ENCODE peak calls at places on chromosome 1, in ten cellular contexts. One of them, this sample, is unnamed.

GRCh38 chr1:228944991-228945390 is 209.7 kb downstream of the RHOU start:
- DNase-seq in esophagus squamous epithelium: no peak
- DNase-seq in psoas muscle: no peak
- DNase-seq in IMR-90: peak
- DNase-seq in GM10248: no peak
- DNase-seq in AG09309: no peak
- DNase-seq in hepatocyte: no peak
- DNase-seq in fibroblast of lung: peak
- DNase-seq in progenitor cell of endocrine pancreas: no peak
- DNase-seq in pancreas: no peak
- DNase-seq in this sample: no peak

GRCh38 chr1:61141288-61142044 is 59.1 kb downstream of the NFIA start:
- DNase-seq in GM10248: no peak
- DNase-seq in fibroblast of lung: peak
- DNase-seq in pancreas: no peak
- DNase-seq in hepatocyte: no peak
- DNase-seq in progenitor cell of endocrine pancreas: no peak
- DNase-seq in AG09309: peak
- DNase-seq in esophagus squamous epithelium: no peak
- DNase-seq in IMR-90: peak
- DNase-seq in psoas muscle: no peak
- DNase-seq in this sample: no peak

GRCh38 chr1:12478612-12478985 is 139.4 kb downstream of the DHRS3 start:
- DNase-seq in progenitor cell of endocrine pancreas: no peak
- DNase-seq in esophagus squamous epithelium: no peak
- DNase-seq in psoas muscle: no peak
- DNase-seq in hepatocyte: no peak
- DNase-seq in GM10248: no peak
- DNase-seq in IMR-90: no peak
- DNase-seq in fibroblast of lung: no peak
- DNase-seq in pancreas: no peak
- DNase-seq in AG09309: no peak
- DNase-seq in this sample: peak

GRCh38 chr1:155051777-155052398 is 772 bp downstream of the ADAM15 start:
- DNase-seq in IMR-90: peak
- DNase-seq in GM10248: peak
- DNase-seq in pancreas: peak
- DNase-seq in AG09309: no peak
- DNase-seq in progenitor cell of endocrine pancreas: no peak
- DNase-seq in fibroblast of lung: peak
- DNase-seq in hepatocyte: no peak
- DNase-seq in esophagus squamous epithelium: no peak
- DNase-seq in psoas muscle: peak
- DNase-seq in this sample: no peak

GRCh38 chr1:9651565-9652378 is at the start of gene PIK3CD:
- DNase-seq in esophagus squamous epithelium: no peak
- DNase-seq in AG09309: no peak
- DNase-seq in GM10248: no peak
- DNase-seq in progenitor cell of endocrine pancreas: peak
- DNase-seq in hepatocyte: peak
- DNase-seq in IMR-90: peak
- DNase-seq in pancreas: no peak
- DNase-seq in fibroblast of lung: peak
- DNase-seq in psoas muscle: peak
- DNase-seq in this sample: peak

GRCh38 chr1:160722726-160723125 is 11.1 kb upstream of the CD48 start:
- DNase-seq in pancreas: no peak
- DNase-seq in IMR-90: no peak
- DNase-seq in esophagus squamous epithelium: no peak
- DNase-seq in GM10248: no peak
- DNase-seq in fibroblast of lung: no peak
- DNase-seq in progenitor cell of endocrine pancreas: no peak
- DNase-seq in AG09309: no peak
- DNase-seq in hepatocyte: no peak
- DNase-seq in psoas muscle: no peak
- DNase-seq in this sample: no peak

GRCh38 chr1:220521755-220522154 is 6.2 kb upstream of the MARK1 start:
- DNase-seq in progenitor cell of endocrine pancreas: no peak
- DNase-seq in hepatocyte: no peak
- DNase-seq in fibroblast of lung: no peak
- DNase-seq in esophagus squamous epithelium: no peak
- DNase-seq in psoas muscle: no peak
- DNase-seq in pancreas: no peak
- DNase-seq in IMR-90: no peak
- DNase-seq in AG09309: no peak
- DNase-seq in GM10248: no peak
- DNase-seq in this sample: no peak

GRCh38 chr1:108016451-108016920 is 51.5 kb upstream of the VAV3 start:
- DNase-seq in psoas muscle: no peak
- DNase-seq in fibroblast of lung: peak
- DNase-seq in progenitor cell of endocrine pancreas: no peak
- DNase-seq in IMR-90: no peak
- DNase-seq in AG09309: peak
- DNase-seq in hepatocyte: peak
- DNase-seq in esophagus squamous epithelium: no peak
- DNase-seq in pancreas: no peak
- DNase-seq in GM10248: no peak
- DNase-seq in this sample: no peak

GRCh38 chr1:33763406-33763805 is 100.5 kb upstream of the HMGB4 start:
- DNase-seq in AG09309: peak
- DNase-seq in progenitor cell of endocrine pancreas: no peak
- DNase-seq in esophagus squamous epithelium: no peak
- DNase-seq in GM10248: no peak
- DNase-seq in IMR-90: peak
- DNase-seq in pancreas: no peak
- DNase-seq in psoas muscle: no peak
- DNase-seq in hepatocyte: no peak
- DNase-seq in fibroblast of lung: peak
- DNase-seq in this sample: no peak

GRCh38 chr1:55289614-55290013 is 74.5 kb upstream of the USP24 start:
- DNase-seq in AG09309: no peak
- DNase-seq in fibroblast of lung: no peak
- DNase-seq in pancreas: no peak
- DNase-seq in IMR-90: no peak
- DNase-seq in hepatocyte: no peak
- DNase-seq in psoas muscle: no peak
- DNase-seq in progenitor cell of endocrine pancreas: no peak
- DNase-seq in esophagus squamous epithelium: no peak
- DNase-seq in GM10248: no peak
- DNase-seq in this sample: no peak

GRCh38 chr1:199545780-199546179 is 481.7 kb upstream of the NR5A2 start:
- DNase-seq in hepatocyte: peak
- DNase-seq in GM10248: no peak
- DNase-seq in AG09309: no peak
- DNase-seq in psoas muscle: no peak
- DNase-seq in pancreas: no peak
- DNase-seq in progenitor cell of endocrine pancreas: no peak
- DNase-seq in IMR-90: no peak
- DNase-seq in esophagus squamous epithelium: no peak
- DNase-seq in fibroblast of lung: no peak
- DNase-seq in this sample: no peak

GRCh38 chr1:113242481-113242880 is 147.8 kb upstream of the MAGI3 start:
- DNase-seq in fibroblast of lung: no peak
- DNase-seq in pancreas: no peak
- DNase-seq in IMR-90: no peak
- DNase-seq in progenitor cell of endocrine pancreas: no peak
- DNase-seq in esophagus squamous epithelium: no peak
- DNase-seq in psoas muscle: no peak
- DNase-seq in hepatocyte: peak
- DNase-seq in AG09309: no peak
- DNase-seq in GM10248: no peak
- DNase-seq in this sample: no peak

GRCh38 chr1:16906873-16907272 is 11.1 kb downstream of the RNU1-2 start:
- DNase-seq in GM10248: no peak
- DNase-seq in psoas muscle: no peak
- DNase-seq in esophagus squamous epithelium: no peak
- DNase-seq in hepatocyte: no peak
- DNase-seq in progenitor cell of endocrine pancreas: no peak
- DNase-seq in fibroblast of lung: no peak
- DNase-seq in IMR-90: no peak
- DNase-seq in pancreas: no peak
- DNase-seq in AG09309: no peak
- DNase-seq in this sample: no peak

GRCh38 chr1:3651939-3652537 is at the start of gene TP73:
- DNase-seq in hepatocyte: peak
- DNase-seq in fibroblast of lung: peak
- DNase-seq in progenitor cell of endocrine pancreas: no peak
- DNase-seq in pancreas: no peak
- DNase-seq in GM10248: peak
- DNase-seq in psoas muscle: no peak
- DNase-seq in AG09309: no peak
- DNase-seq in esophagus squamous epithelium: no peak
- DNase-seq in IMR-90: no peak
- DNase-seq in this sample: no peak

GRCh38 chr1:171645553-171646336 is 6.7 kb downstream of the MYOC start:
- DNase-seq in GM10248: no peak
- DNase-seq in hepatocyte: peak
- DNase-seq in fibroblast of lung: peak
- DNase-seq in esophagus squamous epithelium: no peak
- DNase-seq in psoas muscle: peak
- DNase-seq in IMR-90: no peak
- DNase-seq in pancreas: no peak
- DNase-seq in AG09309: peak
- DNase-seq in progenitor cell of endocrine pancreas: no peak
- DNase-seq in this sample: no peak

GRCh38 chr1:6414443-6414844 is 5.3 kb downstream of the HES2 start:
- DNase-seq in hepatocyte: peak
- DNase-seq in GM10248: peak
- DNase-seq in esophagus squamous epithelium: no peak
- DNase-seq in AG09309: no peak
- DNase-seq in progenitor cell of endocrine pancreas: no peak
- DNase-seq in psoas muscle: no peak
- DNase-seq in pancreas: no peak
- DNase-seq in IMR-90: peak
- DNase-seq in fibroblast of lung: peak
- DNase-seq in this sample: peak
- TF ChIP-seq CTCF in hepatocyte: peak
- TF ChIP-seq CTCF in GM10248: peak
- TF ChIP-seq CTCF in esophagus squamous epithelium: no peak
- TF ChIP-seq CTCF in AG09309: peak
- TF ChIP-seq CTCF in progenitor cell of endocrine pancreas: peak
- TF ChIP-seq CTCF in psoas muscle: no peak
- TF ChIP-seq CTCF in pancreas: no peak
- TF ChIP-seq CTCF in IMR-90: peak
- TF ChIP-seq CTCF in fibroblast of lung: peak
- TF ChIP-seq CTCF in this sample: peak

DNA sequence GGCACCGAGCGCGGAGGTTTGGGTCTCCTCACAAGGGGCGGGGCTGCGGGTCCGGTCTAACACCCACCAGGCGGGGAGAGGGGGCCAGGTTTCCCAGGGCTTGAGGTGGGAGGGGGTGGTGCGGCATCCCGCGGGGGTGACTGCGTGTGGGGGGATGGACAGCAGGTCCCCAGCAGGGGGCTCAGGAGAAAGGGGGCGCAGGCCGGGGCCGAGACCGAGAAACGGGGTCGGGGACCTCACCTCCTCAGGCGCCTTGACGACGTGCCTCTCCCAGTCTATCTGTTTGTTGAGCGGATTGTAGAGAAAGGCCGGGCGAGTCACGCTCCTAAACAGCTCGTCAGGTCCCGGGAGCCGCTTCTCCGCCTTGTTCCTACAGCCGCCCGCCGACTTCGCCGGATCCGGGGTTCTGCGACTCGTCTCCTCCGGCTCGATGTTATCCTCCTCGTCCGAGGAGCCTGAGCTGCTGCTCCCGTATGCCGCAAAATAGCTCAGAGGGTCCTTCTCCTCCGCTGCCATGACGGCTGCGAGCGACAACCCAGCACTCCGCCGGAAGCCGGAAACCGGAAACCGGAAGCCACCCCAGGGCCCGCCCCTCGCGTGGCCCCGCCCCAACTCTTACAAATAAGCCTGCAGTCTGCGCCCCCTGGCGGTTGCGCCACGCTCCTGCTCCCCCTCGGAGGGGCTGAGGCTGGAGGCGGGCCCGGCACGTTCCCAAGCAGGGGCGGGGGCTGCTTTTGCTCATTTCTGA is at the start of gene C1orf52:
- DNase-seq in pancreas: peak
- DNase-seq in AG09309: no peak
- DNase-seq in GM10248: peak
- DNase-seq in psoas muscle: peak
- DNase-seq in fibroblast of lung: peak
- DNase-seq in hepatocyte: peak
- DNase-seq in progenitor cell of endocrine pancreas: peak
- DNase-seq in IMR-90: peak
- DNase-seq in esophagus squamous epithelium: peak
- DNase-seq in this sample: peak
- TF ChIP-seq CTCF in pancreas: peak
- TF ChIP-seq CTCF in AG09309: peak
- TF ChIP-seq CTCF in GM10248: peak
- TF ChIP-seq CTCF in psoas muscle: peak
- TF ChIP-seq CTCF in fibroblast of lung: peak
- TF ChIP-seq CTCF in hepatocyte: peak
- TF ChIP-seq CTCF in progenitor cell of endocrine pancreas: peak
- TF ChIP-seq CTCF in IMR-90: peak
- TF ChIP-seq CTCF in esophagus squamous epithelium: peak
- TF ChIP-seq CTCF in this sample: peak

GRCh38 chr1:221637641-221638041 is 104.2 kb downstream of the DUSP10 start:
- DNase-seq in esophagus squamous epithelium: no peak
- DNase-seq in GM10248: no peak
- DNase-seq in hepatocyte: no peak
- DNase-seq in pancreas: no peak
- DNase-seq in IMR-90: peak
- DNase-seq in progenitor cell of endocrine pancreas: no peak
- DNase-seq in AG09309: peak
- DNase-seq in psoas muscle: no peak
- DNase-seq in fibroblast of lung: peak
- DNase-seq in this sample: no peak
- TF ChIP-seq CTCF in esophagus squamous epithelium: no peak
- TF ChIP-seq CTCF in GM10248: no peak
- TF ChIP-seq CTCF in hepatocyte: no peak
- TF ChIP-seq CTCF in pancreas: no peak
- TF ChIP-seq CTCF in IMR-90: no peak
- TF ChIP-seq CTCF in progenitor cell of endocrine pancreas: no peak
- TF ChIP-seq CTCF in AG09309: peak
- TF ChIP-seq CTCF in psoas muscle: no peak
- TF ChIP-seq CTCF in fibroblast of lung: no peak
- TF ChIP-seq CTCF in this sample: no peak

GRCh38 chr1:207581496-207582168 is 63.3 kb upstream of the CR1L start:
- DNase-seq in AG09309: no peak
- DNase-seq in progenitor cell of endocrine pancreas: no peak
- DNase-seq in IMR-90: no peak
- DNase-seq in psoas muscle: no peak
- DNase-seq in GM10248: no peak
- DNase-seq in pancreas: no peak
- DNase-seq in hepatocyte: no peak
- DNase-seq in fibroblast of lung: no peak
- DNase-seq in esophagus squamous epithelium: no peak
- DNase-seq in this sample: no peak

GRCh38 chr1:207578796-207579435 is 66.0 kb upstream of the CR1L start:
- DNase-seq in hepatocyte: no peak
- DNase-seq in progenitor cell of endocrine pancreas: no peak
- DNase-seq in GM10248: no peak
- DNase-seq in esophagus squamous epithelium: no peak
- DNase-seq in IMR-90: no peak
- DNase-seq in AG09309: no peak
- DNase-seq in psoas muscle: no peak
- DNase-seq in pancreas: no peak
- DNase-seq in fibroblast of lung: no peak
- DNase-seq in this sample: no peak

DNA sequence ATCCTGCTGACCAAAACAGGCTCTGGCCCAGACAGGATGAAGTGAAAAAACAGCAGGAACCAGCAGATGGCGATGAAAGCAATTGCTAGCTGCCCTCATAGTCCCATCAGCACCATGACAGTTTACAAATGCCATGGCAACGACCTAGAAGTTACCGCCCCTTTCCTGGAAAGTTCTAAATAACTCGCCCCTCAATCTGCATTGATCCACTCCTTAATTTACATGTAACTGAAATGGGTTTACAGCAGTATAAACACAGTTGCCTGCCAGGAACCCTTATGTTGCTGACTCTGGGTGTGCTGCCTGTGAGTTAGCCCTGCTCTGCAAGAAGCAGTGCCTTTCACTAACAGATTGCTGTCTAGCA is 65.5 kb upstream of the CR1L start:
- DNase-seq in esophagus squamous epithelium: no peak
- DNase-seq in fibroblast of lung: peak
- DNase-seq in pancreas: peak
- DNase-seq in progenitor cell of endocrine pancreas: peak
- DNase-seq in IMR-90: peak
- DNase-seq in psoas muscle: no peak
- DNase-seq in hepatocyte: peak
- DNase-seq in GM10248: peak
- DNase-seq in AG09309: peak
- DNase-seq in this sample: peak
- TF ChIP-seq CTCF in esophagus squamous epithelium: peak
- TF ChIP-seq CTCF in fibroblast of lung: peak
- TF ChIP-seq CTCF in pancreas: no peak
- TF ChIP-seq CTCF in progenitor cell of endocrine pancreas: peak
- TF ChIP-seq CTCF in IMR-90: peak
- TF ChIP-seq CTCF in psoas muscle: peak
- TF ChIP-seq CTCF in hepatocyte: peak
- TF ChIP-seq CTCF in GM10248: peak
- TF ChIP-seq CTCF in AG09309: peak
- TF ChIP-seq CTCF in this sample: peak